ENCODE peak calls at places on chromosomes 7 and 10, in six cellular contexts. C is amygdala, F is NCI-H1105, D is NCI-H460, L is NB4, M is psoas muscle. X is an unnamed sample.

GRCh38 chr7:15015545-15016314 is 113.2 kb upstream of the DGKB start:
- DNase-seq in C (no peak), F (peak), D (peak), L (peak), M (no peak), X (peak)

GRCh38 chr7:136677456-136678365 is 190.7 kb upstream of the CHRM2 start:
- DNase-seq in C (no peak), F (no peak), D (no peak), L (peak), M (no peak), X (peak)

GRCh38 chr7:53119514-53119933 is 84.1 kb downstream of the POM121L12 start:
- DNase-seq in C (no peak), F (no peak), D (no peak), L (no peak), M (no peak), X (no peak)

GRCh38 chr10:33616921-33617320 is 282.5 kb upstream of the NRP1 start:
- DNase-seq in C (no peak), F (no peak), D (no peak), L (no peak), M (no peak), X (peak)

GRCh38 chr7:155764432-155764798 is 47.8 kb downstream of the SHH start:
- DNase-seq in C (no peak), F (no peak), D (no peak), L (peak), M (no peak), X (no peak)

GRCh38 chr7:26858229-26858568 is 6.2 kb downstream of the SKAP2 start:
- DNase-seq in C (no peak), F (no peak), D (no peak), L (no peak), M (no peak), X (no peak)

GRCh38 chr10:44786451-44786850 is 124.7 kb upstream of the TMEM72 start:
- DNase-seq in C (peak), F (no peak), D (no peak), L (no peak), M (no peak), X (peak)

GRCh38 chr10:70747192-70747965 is 37.8 kb downstream of the TBATA start:
- DNase-seq in C (no peak), F (no peak), D (no peak), L (no peak), M (no peak), X (no peak)

GRCh38 chr7:1943933-1944618 is 274.0 kb downstream of the ELFN1 start:
- DNase-seq in C (no peak), F (no peak), D (no peak), L (no peak), M (peak), X (no peak)

GRCh38 chr7:141649865-141650499 is 52.0 kb downstream of the DENND11 start:
- DNase-seq in C (peak), F (peak), D (peak), L (peak), M (no peak), X (peak)

GRCh38 chr7:101817031-101817929 is at the start of gene CUX1:
- DNase-seq in C (no peak), F (no peak), D (no peak), L (peak), M (peak), X (peak)

GRCh38 chr7:391411-391951 is 101.5 kb downstream of the FOXL3 start:
- DNase-seq in C (no peak), F (no peak), D (no peak), L (no peak), M (no peak), X (no peak)

GRCh38 chr7:108079291-108080057 is 50.7 kb downstream of the LAMB4 start:
- DNase-seq in C (no peak), F (no peak), D (no peak), L (no peak), M (no peak), X (peak)

GRCh38 chr7:80060218-80060806 is 74.3 kb upstream of the GNAI1 start:
- DNase-seq in C (peak), F (peak), D (peak), L (peak), M (no peak), X (peak)

GRCh38 chr10:95408148-95408930 is 117.5 kb upstream of the PDLIM1 start:
- DNase-seq in C (no peak), F (no peak), D (no peak), L (no peak), M (no peak), X (no peak)

GRCh38 chr7:157900011-157900410 is 563.2 kb downstream of the DNAJB6 start:
- DNase-seq in C (no peak), F (peak), D (no peak), L (no peak), M (no peak), X (no peak)

GRCh38 chr7:111593343-111593742 is 31.1 kb upstream of the IMMP2L start:
- DNase-seq in C (no peak), F (no peak), D (no peak), L (no peak), M (no peak), X (no peak)